ENCODE peak calls at places on chromosomes 2 and 18, in ten cellular contexts. One of them, this sample, is unnamed.

GRCh38 chr2:44879269-44880124 is 62.0 kb upstream of the SIX3 start:
- DNase-seq in endothelial cell: no peak
- DNase-seq in AG08396: no peak
- DNase-seq in ureter: no peak
- DNase-seq in NCI-H460: no peak
- DNase-seq in CD8-positive, alpha-beta memory T cell: no peak
- DNase-seq in NCI-H1092 treated with DMSO at 0.1 percent for 48 hours: no peak
- DNase-seq in ELR: no peak
- DNase-seq in germinal center: no peak
- DNase-seq in nucleus accumbens: no peak
- DNase-seq in this sample: no peak

GRCh38 chr18:45792551-45793294 is 32.8 kb upstream of the SIGLEC15 start:
- DNase-seq in ELR: peak
- DNase-seq in endothelial cell: no peak
- DNase-seq in ureter: no peak
- DNase-seq in nucleus accumbens: no peak
- DNase-seq in CD8-positive, alpha-beta memory T cell: no peak
- DNase-seq in AG08396: no peak
- DNase-seq in NCI-H1092 treated with DMSO at 0.1 percent for 48 hours: no peak
- DNase-seq in germinal center: no peak
- DNase-seq in NCI-H460: no peak
- DNase-seq in this sample: no peak

GRCh38 chr2:3736112-3736511 is 32.7 kb downstream of the DCDC2C start:
- DNase-seq in NCI-H1092 treated with DMSO at 0.1 percent for 48 hours: no peak
- DNase-seq in CD8-positive, alpha-beta memory T cell: no peak
- DNase-seq in nucleus accumbens: no peak
- DNase-seq in germinal center: no peak
- DNase-seq in NCI-H460: no peak
- DNase-seq in ureter: no peak
- DNase-seq in endothelial cell: no peak
- DNase-seq in AG08396: no peak
- DNase-seq in ELR: no peak
- DNase-seq in this sample: no peak

GRCh38 chr18:10315542-10315941 is 138.9 kb upstream of the APCDD1 start:
- DNase-seq in nucleus accumbens: no peak
- DNase-seq in NCI-H460: no peak
- DNase-seq in ureter: no peak
- DNase-seq in germinal center: no peak
- DNase-seq in endothelial cell: no peak
- DNase-seq in NCI-H1092 treated with DMSO at 0.1 percent for 48 hours: no peak
- DNase-seq in CD8-positive, alpha-beta memory T cell: no peak
- DNase-seq in ELR: no peak
- DNase-seq in AG08396: no peak
- DNase-seq in this sample: no peak

GRCh38 chr2:177679611-177680530 is 287.3 kb downstream of the AGPS start:
- DNase-seq in CD8-positive, alpha-beta memory T cell: no peak
- DNase-seq in NCI-H1092 treated with DMSO at 0.1 percent for 48 hours: no peak
- DNase-seq in ELR: no peak
- DNase-seq in AG08396: no peak
- DNase-seq in ureter: no peak
- DNase-seq in NCI-H460: no peak
- DNase-seq in endothelial cell: no peak
- DNase-seq in nucleus accumbens: no peak
- DNase-seq in germinal center: no peak
- DNase-seq in this sample: no peak

GRCh38 chr2:111057721-111058120 is 63.0 kb upstream of the BCL2L11 start:
- DNase-seq in ELR: no peak
- DNase-seq in NCI-H460: no peak
- DNase-seq in NCI-H1092 treated with DMSO at 0.1 percent for 48 hours: no peak
- DNase-seq in CD8-positive, alpha-beta memory T cell: no peak
- DNase-seq in germinal center: peak
- DNase-seq in nucleus accumbens: no peak
- DNase-seq in ureter: no peak
- DNase-seq in AG08396: no peak
- DNase-seq in endothelial cell: no peak
- DNase-seq in this sample: no peak

GRCh38 chr2:70902067-70902442 is 33.6 kb upstream of the ATP6V1B1 start:
- DNase-seq in endothelial cell: no peak
- DNase-seq in NCI-H1092 treated with DMSO at 0.1 percent for 48 hours: no peak
- DNase-seq in CD8-positive, alpha-beta memory T cell: no peak
- DNase-seq in NCI-H460: no peak
- DNase-seq in germinal center: no peak
- DNase-seq in AG08396: no peak
- DNase-seq in nucleus accumbens: no peak
- DNase-seq in ELR: no peak
- DNase-seq in ureter: no peak
- DNase-seq in this sample: no peak

GRCh38 chr2:24831736-24832421 is 38.7 kb downstream of the CENPO start:
- DNase-seq in ELR: no peak
- DNase-seq in germinal center: no peak
- DNase-seq in nucleus accumbens: peak
- DNase-seq in NCI-H1092 treated with DMSO at 0.1 percent for 48 hours: no peak
- DNase-seq in AG08396: no peak
- DNase-seq in endothelial cell: no peak
- DNase-seq in NCI-H460: no peak
- DNase-seq in ureter: no peak
- DNase-seq in CD8-positive, alpha-beta memory T cell: no peak
- DNase-seq in this sample: peak

GRCh38 chr2:170190172-170190571 is 12.2 kb downstream of the MYO3B start:
- DNase-seq in NCI-H460: no peak
- DNase-seq in CD8-positive, alpha-beta memory T cell: no peak
- DNase-seq in NCI-H1092 treated with DMSO at 0.1 percent for 48 hours: no peak
- DNase-seq in nucleus accumbens: no peak
- DNase-seq in ELR: no peak
- DNase-seq in germinal center: no peak
- DNase-seq in ureter: no peak
- DNase-seq in AG08396: no peak
- DNase-seq in endothelial cell: no peak
- DNase-seq in this sample: no peak

GRCh38 chr18:46628206-46628605 is 28.8 kb downstream of the LOXHD1 start:
- DNase-seq in ELR: no peak
- DNase-seq in NCI-H460: no peak
- DNase-seq in nucleus accumbens: no peak
- DNase-seq in germinal center: no peak
- DNase-seq in ureter: no peak
- DNase-seq in AG08396: no peak
- DNase-seq in NCI-H1092 treated with DMSO at 0.1 percent for 48 hours: no peak
- DNase-seq in CD8-positive, alpha-beta memory T cell: no peak
- DNase-seq in endothelial cell: no peak
- DNase-seq in this sample: no peak

This sample was measured in glutamatergic neuron.